ENCODE peak calls at places on chromosomes 12 and 14, in six cellular contexts. One of them, this sample, is unnamed.

GRCh38 chr12:31732926-31733548 is 4.2 kb upstream of the AMN1 start:
- DNase-seq in thoracic aorta: no peak
- DNase-seq in cardiac muscle cell: no peak
- DNase-seq in psoas muscle: no peak
- DNase-seq in transverse colon: no peak
- DNase-seq in PC-3: peak; percentile 91
- DNase-seq in this sample: peak; percentile 91

GRCh38 chr12:65335021-65335714 is 56.7 kb downstream of the MSRB3 start:
- DNase-seq in thoracic aorta: no peak
- DNase-seq in cardiac muscle cell: no peak
- DNase-seq in psoas muscle: no peak
- DNase-seq in transverse colon: no peak
- DNase-seq in PC-3: peak; percentile 60
- DNase-seq in this sample: no peak

GRCh38 chr12:48999371-49000131 is at the start of gene DDN:
- DNase-seq in thoracic aorta: no peak
- DNase-seq in cardiac muscle cell: peak; percentile 83
- DNase-seq in psoas muscle: peak; percentile 79
- DNase-seq in transverse colon: no peak
- DNase-seq in PC-3: peak; percentile 62
- DNase-seq in this sample: no peak

GRCh38 chr14:97602438-97603117 is 805.4 kb downstream of the VRK1 start:
- DNase-seq in thoracic aorta: no peak
- DNase-seq in cardiac muscle cell: no peak
- DNase-seq in psoas muscle: no peak
- DNase-seq in transverse colon: peak; percentile 29
- DNase-seq in PC-3: no peak
- DNase-seq in this sample: no peak

GRCh38 chr14:90382491-90383125 is 14.2 kb upstream of the CALM1 start:
- DNase-seq in thoracic aorta: no peak
- DNase-seq in cardiac muscle cell: peak; percentile 75
- DNase-seq in psoas muscle: peak; percentile 89
- DNase-seq in transverse colon: peak; percentile 72
- DNase-seq in PC-3: peak; percentile 67
- DNase-seq in this sample: no peak

GRCh38 chr12:3182426-3182825 is 105.2 kb downstream of the TSPAN9 start:
- DNase-seq in thoracic aorta: no peak
- DNase-seq in cardiac muscle cell: no peak
- DNase-seq in psoas muscle: no peak
- DNase-seq in transverse colon: no peak
- DNase-seq in PC-3: no peak
- DNase-seq in this sample: no peak

GRCh38 chr12:129854591-129854990 is 49.2 kb downstream of the TMEM132D start:
- DNase-seq in thoracic aorta: no peak
- DNase-seq in cardiac muscle cell: no peak
- DNase-seq in psoas muscle: no peak
- DNase-seq in transverse colon: no peak
- DNase-seq in PC-3: no peak
- DNase-seq in this sample: no peak

GRCh38 chr12:75976113-75976512 is 55.5 kb downstream of the PHLDA1 start:
- DNase-seq in thoracic aorta: no peak
- DNase-seq in cardiac muscle cell: no peak
- DNase-seq in psoas muscle: no peak
- DNase-seq in transverse colon: no peak
- DNase-seq in PC-3: no peak
- DNase-seq in this sample: no peak

GRCh38 chr12:32084017-32084688 is 22.5 kb upstream of the BICD1 start:
- DNase-seq in thoracic aorta: no peak
- DNase-seq in cardiac muscle cell: no peak
- DNase-seq in psoas muscle: no peak
- DNase-seq in transverse colon: no peak
- DNase-seq in PC-3: no peak
- DNase-seq in this sample: no peak

GRCh38 chr14:92735344-92735743 is 13.1 kb downstream of the LGMN start:
- DNase-seq in thoracic aorta: no peak
- DNase-seq in cardiac muscle cell: no peak
- DNase-seq in psoas muscle: no peak
- DNase-seq in transverse colon: no peak
- DNase-seq in PC-3: no peak
- DNase-seq in this sample: no peak

GRCh38 chr14:78355109-78355508 is 184.9 kb downstream of the NRXN3 start:
- DNase-seq in thoracic aorta: no peak
- DNase-seq in cardiac muscle cell: no peak
- DNase-seq in psoas muscle: no peak
- DNase-seq in transverse colon: no peak
- DNase-seq in PC-3: no peak
- DNase-seq in this sample: no peak

GRCh38 chr14:64953661-64954060 is 11.1 kb upstream of the GPX2 start:
- DNase-seq in thoracic aorta: no peak
- DNase-seq in cardiac muscle cell: no peak
- DNase-seq in psoas muscle: no peak
- DNase-seq in transverse colon: no peak
- DNase-seq in PC-3: no peak
- DNase-seq in this sample: no peak

GRCh38 chr12:94336201-94336915 is 123.3 kb downstream of the CEP83 start:
- DNase-seq in thoracic aorta: no peak
- DNase-seq in cardiac muscle cell: no peak
- DNase-seq in psoas muscle: no peak
- DNase-seq in transverse colon: no peak
- DNase-seq in PC-3: no peak
- DNase-seq in this sample: no peak

GRCh38 chr12:104353012-104353981 is 49.8 kb downstream of the EID3 start:
- DNase-seq in thoracic aorta: no peak
- DNase-seq in cardiac muscle cell: no peak
- DNase-seq in psoas muscle: no peak
- DNase-seq in transverse colon: no peak
- DNase-seq in PC-3: no peak
- DNase-seq in this sample: no peak

GRCh38 chr12:105623337-105623736 is 292.8 kb downstream of the C12orf75 start:
- DNase-seq in thoracic aorta: no peak
- DNase-seq in cardiac muscle cell: no peak
- DNase-seq in psoas muscle: no peak
- DNase-seq in transverse colon: no peak
- DNase-seq in PC-3: no peak
- DNase-seq in this sample: no peak

GRCh38 chr12:96986883-96987523 is 79.9 kb downstream of the NEDD1 start:
- DNase-seq in thoracic aorta: no peak
- DNase-seq in cardiac muscle cell: peak; percentile 45
- DNase-seq in psoas muscle: no peak
- DNase-seq in transverse colon: no peak
- DNase-seq in PC-3: peak; percentile 59
- DNase-seq in this sample: no peak

GRCh38 chr12:96994900-96995299 is 87.8 kb downstream of the NEDD1 start:
- DNase-seq in thoracic aorta: no peak
- DNase-seq in cardiac muscle cell: no peak
- DNase-seq in psoas muscle: no peak
- DNase-seq in transverse colon: no peak
- DNase-seq in PC-3: no peak
- DNase-seq in this sample: no peak

GRCh38 chr12:96988919-96989318 is 81.9 kb downstream of the NEDD1 start:
- DNase-seq in thoracic aorta: no peak
- DNase-seq in cardiac muscle cell: no peak
- DNase-seq in psoas muscle: no peak
- DNase-seq in transverse colon: no peak
- DNase-seq in PC-3: no peak
- DNase-seq in this sample: no peak

GRCh38 chr12:96985515-96986362 is 78.7 kb downstream of the NEDD1 start:
- DNase-seq in thoracic aorta: no peak
- DNase-seq in cardiac muscle cell: peak; percentile 43
- DNase-seq in psoas muscle: peak; percentile 47
- DNase-seq in transverse colon: peak; percentile 10
- DNase-seq in PC-3: peak; percentile 62
- DNase-seq in this sample: no peak

DNA sequence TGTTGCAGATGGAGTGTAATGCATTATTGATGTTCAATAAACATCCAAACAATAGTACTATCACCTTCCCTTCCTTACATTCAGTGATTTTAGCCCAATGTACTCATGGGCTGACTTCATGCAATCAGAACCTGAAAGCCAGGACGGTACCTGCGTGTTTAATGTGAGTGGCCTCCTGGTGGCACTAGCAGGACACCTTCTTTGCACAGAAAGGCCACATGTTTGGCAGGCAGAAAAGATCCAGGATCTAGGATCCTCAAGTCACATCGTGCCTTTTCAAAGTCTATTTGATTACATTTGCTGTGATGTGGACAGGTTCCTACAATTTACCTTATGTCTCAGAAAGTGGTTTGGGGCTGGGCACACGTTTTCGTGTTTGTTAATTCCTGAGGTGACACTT is 82.9 kb downstream of the NEDD1 start:
- DNase-seq in thoracic aorta: no peak
- DNase-seq in cardiac muscle cell: peak; percentile 36
- DNase-seq in psoas muscle: no peak
- DNase-seq in transverse colon: no peak
- DNase-seq in PC-3: peak; percentile 78
- DNase-seq in this sample: no peak
- TF ChIP-seq CTCF in thoracic aorta: peak; percentile 21
- TF ChIP-seq CTCF in cardiac muscle cell: no peak
- TF ChIP-seq CTCF in psoas muscle: no peak
- TF ChIP-seq CTCF in transverse colon: no peak
- TF ChIP-seq CTCF in PC-3: peak; percentile 89
- TF ChIP-seq CTCF in this sample: peak; percentile 65

DNA sequence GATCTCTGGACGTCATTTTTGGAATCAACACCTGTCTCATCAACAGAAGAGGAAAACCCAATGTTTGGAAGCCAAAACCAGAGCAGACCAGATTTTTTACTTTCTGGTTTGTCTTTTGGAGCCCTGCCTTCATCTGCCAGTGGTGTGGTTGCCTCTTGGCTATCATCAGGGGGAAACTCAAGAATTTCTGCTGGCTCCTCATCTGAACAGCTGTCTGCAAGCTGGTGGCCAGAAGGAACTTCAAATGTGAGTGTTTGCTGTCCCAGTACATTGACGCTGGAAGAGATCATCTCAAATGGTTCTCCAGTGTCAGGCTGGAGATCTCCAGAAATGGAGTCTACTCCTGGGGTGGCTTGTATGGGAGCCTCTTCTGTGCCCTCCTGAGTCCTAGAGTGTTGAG is 13.8 kb downstream of the PLD4 start:
- DNase-seq in thoracic aorta: no peak
- DNase-seq in cardiac muscle cell: no peak
- DNase-seq in psoas muscle: no peak
- DNase-seq in transverse colon: no peak
- DNase-seq in PC-3: no peak
- DNase-seq in this sample: no peak
- H3K36me3 ChIP-seq in thoracic aorta: peaks cover 2% of the 10 kb centered on the region
- H3K36me3 ChIP-seq in cardiac muscle cell: no peaks in the 10 kb centered on the region
- H3K36me3 ChIP-seq in psoas muscle: no peaks in the 10 kb centered on the region
- H3K36me3 ChIP-seq in transverse colon: no peaks in the 10 kb centered on the region
- H3K36me3 ChIP-seq in PC-3: no peaks in the 10 kb centered on the region
- H3K36me3 ChIP-seq in this sample: peaks cover 5% of the 10 kb centered on the region

GRCh38 chr14:89215166-89215940 is 201.7 kb downstream of the FOXN3 start:
- DNase-seq in thoracic aorta: no peak
- DNase-seq in cardiac muscle cell: no peak
- DNase-seq in psoas muscle: no peak
- DNase-seq in transverse colon: no peak
- DNase-seq in PC-3: no peak
- DNase-seq in this sample: no peak

GRCh38 chr14:89217876-89218275 is 199.2 kb downstream of the FOXN3 start:
- DNase-seq in thoracic aorta: no peak
- DNase-seq in cardiac muscle cell: no peak
- DNase-seq in psoas muscle: no peak
- DNase-seq in transverse colon: no peak
- DNase-seq in PC-3: no peak
- DNase-seq in this sample: no peak

GRCh38 chr14:89219056-89219455 is 198.0 kb downstream of the FOXN3 start:
- DNase-seq in thoracic aorta: no peak
- DNase-seq in cardiac muscle cell: no peak
- DNase-seq in psoas muscle: no peak
- DNase-seq in transverse colon: no peak
- DNase-seq in PC-3: no peak
- DNase-seq in this sample: no peak

GRCh38 chr14:89212386-89213235 is 204.4 kb downstream of the FOXN3 start:
- DNase-seq in thoracic aorta: no peak
- DNase-seq in cardiac muscle cell: no peak
- DNase-seq in psoas muscle: no peak
- DNase-seq in transverse colon: no peak
- DNase-seq in PC-3: no peak
- DNase-seq in this sample: no peak

DNA sequence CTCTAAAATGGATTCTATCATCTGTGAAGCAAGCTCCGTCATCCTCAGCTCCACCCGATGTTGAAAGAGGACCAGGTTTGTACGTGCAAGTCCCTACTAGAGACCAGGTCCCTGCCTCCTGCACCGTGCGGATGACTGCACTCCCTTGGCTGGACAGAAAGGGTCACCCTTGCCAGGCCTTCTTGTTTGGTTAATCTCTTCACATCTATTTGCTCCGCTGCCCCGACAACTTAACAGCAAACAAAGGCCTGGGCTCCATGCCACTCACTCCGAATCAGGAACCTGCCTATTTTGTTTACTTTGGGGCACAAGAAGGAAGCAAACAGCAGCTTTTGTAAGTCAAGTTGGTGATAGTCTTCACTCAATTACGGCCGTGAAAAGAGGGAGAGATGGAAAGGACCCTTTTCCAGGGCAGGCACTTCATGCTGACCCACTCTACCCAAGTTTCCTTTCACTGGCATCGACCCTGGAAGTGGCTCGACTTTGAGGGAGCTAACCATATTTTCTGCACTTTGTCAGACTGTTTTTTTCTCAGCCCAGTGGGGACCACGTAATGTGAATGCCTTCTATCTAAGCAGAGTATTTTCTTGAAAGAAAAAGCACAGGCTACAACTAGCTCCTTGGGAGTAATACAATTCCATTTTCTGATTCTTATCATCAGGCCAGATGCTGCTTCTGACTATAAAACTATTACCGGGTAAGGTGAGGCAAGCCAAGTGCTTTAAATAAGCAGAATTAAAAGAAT is 202.6 kb downstream of the FOXN3 start:
- DNase-seq in thoracic aorta: peak; percentile 73
- DNase-seq in cardiac muscle cell: no peak
- DNase-seq in psoas muscle: peak; percentile 71
- DNase-seq in transverse colon: peak; percentile 61
- DNase-seq in PC-3: peak; percentile 80
- DNase-seq in this sample: no peak
- TF ChIP-seq CTCF in thoracic aorta: no peak
- TF ChIP-seq CTCF in cardiac muscle cell: no peak
- TF ChIP-seq CTCF in psoas muscle: peak; percentile 19
- TF ChIP-seq CTCF in transverse colon: peak; percentile 13
- TF ChIP-seq CTCF in PC-3: peak; percentile 39
- TF ChIP-seq CTCF in this sample: no peak

DNA sequence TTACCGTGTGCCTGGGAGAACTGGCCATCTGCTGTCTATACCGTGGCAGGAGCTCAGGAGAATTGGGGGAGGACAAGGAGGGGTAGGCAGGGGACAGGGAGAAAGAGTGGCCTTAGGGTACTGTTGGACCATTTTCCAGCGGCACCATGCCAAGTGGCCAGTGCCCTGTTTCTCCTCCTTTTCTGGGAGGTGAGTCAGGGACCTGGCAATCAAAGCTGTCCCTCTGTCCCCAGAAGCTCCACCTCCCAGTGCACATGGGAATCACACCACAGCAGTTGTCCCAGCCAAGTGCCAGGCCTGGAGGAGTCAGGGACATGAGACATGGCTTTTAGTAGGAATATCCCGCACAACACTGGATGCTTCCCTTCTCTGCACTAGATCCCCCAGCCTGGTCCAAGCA is 118.0 kb downstream of the GCH1 start:
- DNase-seq in thoracic aorta: peak; percentile 52
- DNase-seq in cardiac muscle cell: no peak
- DNase-seq in psoas muscle: peak; percentile 91
- DNase-seq in transverse colon: no peak
- DNase-seq in PC-3: no peak
- DNase-seq in this sample: no peak
- H3K36me3 ChIP-seq in thoracic aorta: peaks cover 34% of the 10 kb centered on the region
- H3K36me3 ChIP-seq in cardiac muscle cell: peaks cover 27% of the 10 kb centered on the region
- H3K36me3 ChIP-seq in psoas muscle: peaks cover 2% of the 10 kb centered on the region
- H3K36me3 ChIP-seq in transverse colon: no peaks in the 10 kb centered on the region
- H3K36me3 ChIP-seq in PC-3: peaks cover 18% of the 10 kb centered on the region
- H3K36me3 ChIP-seq in this sample: no peaks in the 10 kb centered on the region

This sample was measured in Panc1.